ENCODE peak calls at places on chromosomes 6 and 20, in five cellular contexts. U is CD8-positive, alpha-beta T cell; H is bronchial epithelial cell; C is brain microvascular endothelial cell; F is mucosa of descending colon. E is an unnamed sample.

GRCh38 chr6:81826785-81827184 is 74.3 kb upstream of the TENT5A start:
- DNase-seq in F (no peak), C (no peak), U (no peak), H (no peak), E (no peak)

GRCh38 chr6:43811101-43812099 is 41.4 kb downstream of the VEGFA start:
- DNase-seq in H (no peak), U (no peak), F (no peak), C (no peak), E (no peak)

GRCh38 chr6:152669894-152670293 is 27.8 kb upstream of the MYCT1 start:
- DNase-seq in F (no peak), H (peak), C (no peak), U (no peak), E (no peak)

GRCh38 chr6:125747589-125748533 is 1.6 kb upstream of the HEY2 start:
- DNase-seq in F (peak), C (no peak), H (no peak), U (peak), E (peak)

GRCh38 chr6:106882601-106883518 is 91.7 kb downstream of the CD24 start:
- DNase-seq in C (no peak), H (peak), F (peak), U (no peak), E (no peak)

GRCh38 chr6:69917834-69918233 is 51.5 kb downstream of the COL19A1 start:
- DNase-seq in U (no peak), H (peak), C (peak), F (no peak), E (no peak)

GRCh38 chr6:168089186-168090063 is 10.4 kb upstream of the FRMD1 start:
- DNase-seq in C (no peak), U (no peak), F (no peak), H (no peak), E (no peak)

GRCh38 chr6:100350139-100350538 is 114.6 kb downstream of the SIM1 start:
- DNase-seq in C (no peak), H (no peak), U (no peak), F (no peak), E (no peak)

GRCh38 chr6:167731216-167731615 is 95.5 kb upstream of the AFDN start:
- DNase-seq in U (no peak), H (no peak), C (no peak), F (no peak), E (no peak)

GRCh38 chr6:26339612-26340011 is 25.4 kb upstream of the BTN3A2 start:
- DNase-seq in C (no peak), F (no peak), U (no peak), H (no peak), E (no peak)

GRCh38 chr6:31659649-31660223 is 842 bp downstream of the C6orf47 start:
- DNase-seq in F (peak), H (peak), C (no peak), U (peak), E (no peak)

GRCh38 chr6:20744911-20745557 is 210.8 kb downstream of the CDKAL1 start:
- DNase-seq in H (no peak), C (no peak), F (no peak), U (no peak), E (no peak)

GRCh38 chr6:33696538-33697518 is 14.7 kb downstream of the UQCC2 start:
- DNase-seq in U (peak), C (no peak), H (no peak), F (no peak), E (no peak)

GRCh38 chr6:72650081-72650745 is 28.3 kb downstream of the KCNQ5 start:
- DNase-seq in U (no peak), H (peak), C (no peak), F (no peak), E (no peak)

GRCh38 chr20:39661833-39662232 is 699.7 kb downstream of the DHX35 start:
- DNase-seq in F (no peak), H (peak), C (peak), U (no peak), E (no peak)

GRCh38 chr20:23091741-23092408 is 5.8 kb upstream of the CD93 start:
- DNase-seq in U (no peak), C (no peak), F (no peak), H (no peak), E (no peak)

GRCh38 chr6:17596085-17596484 is 4.0 kb upstream of the FAM8A1 start:
- DNase-seq in C (no peak), U (no peak), F (no peak), H (no peak), E (no peak)

GRCh38 chr6:17601389-17601703 is 1.2 kb downstream of the FAM8A1 start:
- DNase-seq in U (no peak), F (no peak), H (no peak), C (no peak), E (no peak)

GRCh38 chr6:17600527-17601388 is 656 bp downstream of the FAM8A1 start:
- DNase-seq in F (peak), C (peak), U (peak), H (peak), E (peak)

GRCh38 chr6:17602888-17603287 is 2.8 kb downstream of the FAM8A1 start:
- DNase-seq in F (no peak), C (no peak), U (no peak), H (no peak), E (no peak)

GRCh38 chr6:17599885-17600526 is at the start of gene FAM8A1:
- DNase-seq in H (peak), C (peak), U (peak), F (peak), E (peak)
- TF ChIP-seq CTCF in H (peak), C (peak), U (peak), F (peak), E (peak)

GRCh38 chr6:13711726-13712484 is at the start of gene RANBP9:
- DNase-seq in C (peak), F (peak), U (peak), H (peak), E (peak)

GRCh38 chr6:13712485-13712990 is 903 bp upstream of the RANBP9 start:
- DNase-seq in U (no peak), F (no peak), C (no peak), H (no peak), E (no peak)

GRCh38 chr6:13709698-13710551 is 1.7 kb downstream of the RANBP9 start:
- DNase-seq in U (peak), C (peak), F (no peak), H (peak), E (no peak)

GRCh38 chr6:13711384-13711725 is 280 bp downstream of the RANBP9 start:
- DNase-seq in F (no peak), U (peak), H (peak), C (peak), E (no peak)

DNA sequence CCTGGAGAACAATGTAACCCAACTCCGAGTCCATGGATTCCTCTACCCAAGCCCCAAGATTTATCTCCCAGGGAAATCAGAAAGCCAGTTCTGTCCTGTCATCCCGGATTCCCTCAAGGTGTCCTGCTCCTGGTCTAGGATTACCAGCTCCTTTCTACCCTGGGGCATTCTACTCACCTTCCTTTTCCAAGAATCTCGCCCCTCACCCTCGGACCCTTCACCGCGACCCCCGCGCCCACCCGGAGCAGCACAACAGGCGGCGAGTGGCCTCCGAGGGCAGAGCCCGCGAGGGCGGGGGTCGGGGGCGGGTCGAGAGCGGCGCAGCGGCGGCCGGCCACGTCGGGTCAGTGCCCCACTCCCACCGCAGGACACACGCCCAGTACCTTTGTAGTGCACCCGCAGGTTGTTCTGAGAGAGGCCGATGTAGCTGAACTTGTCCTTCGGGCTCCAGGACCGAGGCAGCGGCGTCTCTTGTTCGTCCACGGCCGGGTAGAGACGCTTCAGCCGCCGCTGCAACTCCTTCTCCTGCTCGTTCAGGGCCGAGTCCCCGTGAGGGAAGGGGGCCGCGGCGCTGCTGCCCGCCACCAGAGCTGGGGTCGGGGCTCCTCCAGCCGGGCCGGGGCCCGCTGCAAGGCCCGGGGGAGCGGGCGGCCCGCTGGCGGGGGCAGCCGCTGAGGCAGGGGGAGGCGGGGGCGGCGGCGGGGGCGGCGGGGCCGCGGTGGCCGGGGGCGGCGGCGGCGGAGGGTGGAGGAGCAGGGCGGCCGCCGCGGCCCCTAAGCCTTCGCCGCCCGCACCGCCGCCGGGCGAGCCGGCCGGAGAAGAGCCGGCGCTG is 867 bp downstream of the RANBP9 start:
- DNase-seq in H (no peak), U (peak), C (no peak), F (peak), E (peak)
- TF ChIP-seq CTCF in H (no peak), U (no peak), C (no peak), F (no peak), E (no peak)

DNA sequence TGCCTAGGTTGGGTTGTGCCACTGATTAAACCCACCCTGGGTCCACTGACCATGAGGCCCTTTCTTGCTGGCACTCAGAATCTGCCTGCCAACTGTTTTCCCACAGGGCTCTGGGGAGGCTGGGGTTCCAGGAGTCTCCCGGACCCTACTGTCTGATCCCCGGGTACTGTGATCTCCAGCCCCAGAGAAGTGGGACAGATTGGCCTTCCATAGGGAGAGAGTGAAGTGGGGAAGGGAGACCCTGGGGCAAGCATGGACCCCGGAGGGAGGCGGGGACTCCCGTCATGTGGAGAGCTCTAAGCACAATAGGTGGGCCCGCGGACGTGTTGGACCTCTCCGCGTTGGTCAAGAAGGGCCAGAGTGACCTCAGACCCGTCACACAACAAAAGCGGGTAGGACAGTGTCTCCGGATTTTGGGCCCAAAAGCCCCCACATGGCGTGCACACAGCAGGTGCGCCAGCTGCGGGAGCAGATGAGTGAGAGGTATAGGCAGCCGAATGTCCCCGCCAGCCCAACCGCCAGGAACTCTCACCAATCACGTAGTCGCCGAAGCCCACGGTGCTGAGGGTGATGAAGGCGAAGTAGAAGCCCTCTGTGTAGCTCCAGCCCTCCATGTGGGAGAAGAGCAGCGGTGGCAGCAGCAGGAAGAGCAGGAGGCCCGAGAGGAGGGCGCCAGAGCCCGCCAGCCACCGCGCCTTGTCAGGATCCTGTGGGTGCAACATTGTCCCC is 10.6 kb downstream of the KCNK17 start:
- DNase-seq in H (no peak), U (no peak), C (no peak), F (no peak), E (no peak)
- TF ChIP-seq CTCF in H (no peak), U (peak), C (no peak), F (no peak), E (no peak)

GRCh38 chr6:101462576-101462975 is 69.1 kb downstream of the GRIK2 start:
- DNase-seq in H (no peak), F (no peak), U (no peak), C (no peak), E (no peak)
- TF ChIP-seq CTCF in H (no peak), F (no peak), U (no peak), C (no peak), E (no peak)

GRCh38 chr6:40674170-40674569 is 87.0 kb upstream of the LRFN2 start:
- DNase-seq in C (no peak), F (no peak), U (no peak), H (no peak), E (no peak)

GRCh38 chr6:40672118-40672517 is 85.0 kb upstream of the LRFN2 start:
- DNase-seq in C (no peak), H (no peak), F (no peak), U (no peak), E (no peak)

GRCh38 chr6:40668203-40668602 is 81.0 kb upstream of the LRFN2 start:
- DNase-seq in H (no peak), F (no peak), U (no peak), C (no peak), E (no peak)

DNA sequence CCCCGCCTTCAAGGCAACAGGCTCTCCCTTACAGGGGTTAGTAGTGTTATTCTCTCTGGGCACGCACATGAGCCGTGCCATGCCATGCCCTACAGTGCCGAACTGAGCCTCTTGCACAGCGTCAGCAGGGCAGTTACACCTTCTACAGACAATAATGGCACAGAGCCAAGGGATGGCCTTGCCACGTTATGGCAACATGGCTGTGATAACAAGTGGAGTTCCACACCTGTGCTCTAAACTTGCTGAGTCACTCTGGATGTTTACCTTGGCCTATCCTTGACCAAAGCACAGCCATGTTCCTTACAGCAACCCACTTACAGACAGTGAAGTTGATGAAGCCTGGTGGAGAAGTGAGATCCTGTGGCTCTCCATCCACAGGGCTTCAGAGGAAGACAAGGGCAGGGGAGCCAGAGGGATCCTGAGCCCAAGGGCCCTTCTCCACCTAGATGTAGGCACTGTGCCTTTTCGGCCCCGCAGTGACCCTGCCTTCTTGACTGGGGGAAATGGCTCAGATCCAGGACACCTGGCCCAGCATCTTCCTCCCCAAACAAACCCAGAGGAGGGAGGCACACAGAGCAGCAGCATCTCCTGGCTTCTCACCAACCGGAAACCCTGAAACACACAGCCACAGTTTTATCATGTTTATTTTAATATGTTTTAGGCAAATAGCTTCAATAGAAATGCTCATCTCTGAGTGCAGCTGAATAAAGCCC is 84.3 kb upstream of the LRFN2 start:
- DNase-seq in H (no peak), C (no peak), U (no peak), F (peak), E (no peak)
- TF ChIP-seq CTCF in H (no peak), C (no peak), U (no peak), F (no peak), E (no peak)

DNA sequence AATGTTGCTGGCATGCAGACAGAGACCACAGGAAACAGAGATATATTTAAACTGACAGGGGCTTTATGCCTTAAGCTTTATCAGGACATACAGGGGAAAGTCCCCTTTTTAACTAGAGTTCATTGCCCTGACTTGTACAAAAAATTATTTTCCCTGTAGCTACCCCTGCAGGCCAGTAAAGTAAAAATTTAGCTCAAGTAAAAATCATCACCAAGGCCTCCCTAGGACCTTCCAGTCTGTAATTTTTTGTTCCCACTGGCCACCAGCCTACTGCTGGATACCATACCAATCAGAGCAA is 711.9 kb upstream of the NRSN1 start:
- DNase-seq in C (peak), U (no peak), H (peak), F (no peak), E (no peak)
- TF ChIP-seq CTCF in C (peak), U (no peak), H (peak), F (no peak), E (peak)

GRCh38 chr6:23081701-23082100 is 512.3 kb downstream of the HDGFL1 start:
- DNase-seq in C (no peak), F (no peak), U (no peak), H (no peak), E (no peak)
- TF ChIP-seq CTCF in C (peak), F (no peak), U (no peak), H (peak), E (peak)

GRCh38 chr6:36246511-36247268 is 23.2 kb upstream of the PNPLA1 start:
- DNase-seq in U (no peak), F (no peak), C (no peak), H (peak), E (no peak)

GRCh38 chr6:36249536-36249935 is 20.3 kb upstream of the PNPLA1 start:
- DNase-seq in F (no peak), U (no peak), H (no peak), C (no peak), E (no peak)

GRCh38 chr6:36252005-36252404 is 17.9 kb upstream of the PNPLA1 start:
- DNase-seq in U (no peak), F (no peak), C (no peak), H (no peak), E (no peak)

GRCh38 chr6:36247691-36248090 is 22.2 kb upstream of the PNPLA1 start:
- DNase-seq in U (no peak), H (peak), C (peak), F (no peak), E (no peak)

DNA sequence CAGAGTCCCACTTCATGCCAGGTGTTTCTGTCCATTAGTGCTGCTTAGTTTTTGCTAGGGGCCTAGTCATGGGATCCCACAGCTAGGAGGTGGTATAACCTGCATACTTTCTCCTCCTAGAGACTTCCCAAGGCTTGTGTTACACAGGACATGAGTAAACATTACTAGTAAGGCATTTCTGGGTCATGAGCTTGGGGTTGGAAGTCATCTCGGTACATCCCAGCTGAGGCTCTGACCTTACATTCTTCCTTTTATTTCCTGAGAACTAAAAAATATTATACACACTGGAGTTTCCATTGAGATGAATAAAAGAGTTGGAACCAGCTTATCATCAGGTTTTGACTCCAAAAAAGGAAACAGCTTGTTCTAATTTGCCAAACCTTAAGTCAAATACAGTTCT is 20.9 kb upstream of the PNPLA1 start:
- DNase-seq in U (no peak), H (peak), C (peak), F (no peak), E (no peak)
- TF ChIP-seq CTCF in U (no peak), H (peak), C (no peak), F (no peak), E (no peak)

E was measured in progenitor cell of endocrine pancreas.